ENCODE peak calls at places on chromosomes 12 and 14, in ten cellular contexts. Z is vagina, O is astrocyte of the spinal cord, F is A549, M is endodermal cell, D is WTC11, R is esophagus muscularis mucosa, X is GM12864, T is body of pancreas, G is Panc1. V is an unnamed sample.

GRCh38 chr14:92525318-92526095 is 11.9 kb downstream of the RIN3 start:
- DNase-seq in Z (no peak), O (no peak), F (no peak), M (no peak), D (no peak), R (no peak), X (no peak), T (no peak), G (no peak), V (no peak)

GRCh38 chr14:71463807-71464206 is 468.4 kb upstream of the RGS6 start:
- DNase-seq in Z (no peak), O (no peak), F (no peak), M (no peak), D (no peak), R (no peak), X (no peak), T (no peak), G (no peak), V (no peak)

GRCh38 chr12:121970901-121971300 is 50.8 kb upstream of the BCL7A start:
- DNase-seq in Z (no peak), O (no peak), F (no peak), M (peak; percentile 38), D (no peak), R (no peak), X (no peak), T (no peak), G (no peak), V (no peak)

GRCh38 chr14:61477845-61478438 is 156.6 kb downstream of the PRKCH start:
- DNase-seq in Z (peak; percentile 88), O (no peak), F (peak; percentile 70), M (no peak), D (no peak), R (no peak), X (no peak), T (peak; percentile 94), G (no peak), V (no peak)

GRCh38 chr12:26247873-26248272 is 52.5 kb downstream of the SSPN start:
- DNase-seq in Z (no peak), O (no peak), F (no peak), M (no peak), D (no peak), R (no peak), X (no peak), T (no peak), G (no peak), V (no peak)

GRCh38 chr14:76782885-76783566 is 21.8 kb downstream of the VASH1 start:
- DNase-seq in Z (peak; percentile 74), O (peak; percentile 29), F (no peak), M (peak; percentile 75), D (no peak), R (peak; percentile 86), X (no peak), T (no peak), G (no peak), V (no peak)

GRCh38 chr14:54784657-54785056 is 118.0 kb downstream of the GCH1 start:
- DNase-seq in Z (no peak), O (no peak), F (no peak), M (no peak), D (no peak), R (no peak), X (no peak), T (no peak), G (no peak), V (no peak)

GRCh38 chr12:108194585-108194984 is 65.5 kb downstream of the WSCD2 start:
- DNase-seq in Z (no peak), O (no peak), F (no peak), M (no peak), D (no peak), R (no peak), X (no peak), T (no peak), G (no peak), V (peak; percentile 21)

GRCh38 chr14:64364907-64365306 is 23.2 kb upstream of the MTHFD1 start:
- DNase-seq in Z (no peak), O (peak; percentile 26), F (no peak), M (no peak), D (no peak), R (no peak), X (no peak), T (no peak), G (no peak), V (no peak)

GRCh38 chr14:77311217-77311616 is 9.5 kb downstream of the POMT2 start:
- DNase-seq in Z (no peak), O (no peak), F (no peak), M (no peak), D (no peak), R (no peak), X (no peak), T (no peak), G (no peak), V (no peak)

GRCh38 chr14:29518335-29518734 is 409.3 kb downstream of the PRKD1 start:
- DNase-seq in Z (no peak), O (peak; percentile 19), F (no peak), M (no peak), D (no peak), R (no peak), X (no peak), T (no peak), G (no peak), V (no peak)

GRCh38 chr12:124188561-124189405 is 106.1 kb upstream of the RFLNA start:
- DNase-seq in Z (no peak), O (no peak), F (no peak), M (no peak), D (no peak), R (no peak), X (no peak), T (peak; percentile 10), G (no peak), V (peak; percentile 22)

DNA sequence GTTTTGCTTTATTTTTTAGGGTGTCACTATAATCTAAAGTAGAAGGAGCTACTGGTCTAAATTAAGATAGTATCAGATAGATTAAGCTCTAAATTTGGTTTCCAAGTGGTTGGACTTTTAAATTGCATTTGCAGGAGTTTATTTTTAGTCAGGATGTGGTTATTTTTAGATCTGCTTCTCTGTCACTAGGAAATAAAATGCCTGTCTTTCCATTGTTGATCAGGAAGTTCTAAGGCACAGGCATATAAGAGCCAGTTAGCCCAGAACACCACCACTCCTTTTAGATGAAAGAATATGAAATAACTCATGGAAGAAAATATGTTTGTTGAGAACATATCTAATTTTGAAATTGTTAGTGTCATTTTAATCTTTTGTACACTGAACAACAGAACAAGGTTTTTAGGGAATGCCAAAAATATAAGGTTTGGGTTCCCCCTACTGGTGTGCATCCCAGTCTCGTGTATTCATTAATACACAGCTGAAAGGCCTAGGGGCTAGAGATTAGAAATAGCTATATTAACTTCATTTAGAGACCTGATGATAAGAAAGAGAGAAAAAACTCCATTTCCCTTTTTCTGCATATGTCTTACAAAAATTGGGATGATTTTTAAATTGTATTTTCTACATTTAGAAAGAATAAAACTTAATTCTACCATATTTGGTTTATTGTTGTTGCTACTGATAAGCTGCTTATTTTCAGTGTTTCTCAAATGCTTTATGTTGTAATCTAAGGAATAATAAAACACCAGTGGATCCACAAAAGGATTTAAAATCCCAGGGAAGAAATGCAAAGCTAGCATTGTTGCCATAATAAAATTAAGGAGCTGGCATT is 67.2 kb downstream of the RIC8B start:
- DNase-seq in Z (no peak), O (peak; percentile 59), F (peak; percentile 59), M (peak; percentile 66), D (no peak), R (no peak), X (peak; percentile 5), T (peak; percentile 52), G (no peak), V (peak; percentile 32)
- TF ChIP-seq CTCF in Z (peak; percentile 48), O (peak; percentile 64), F (peak; percentile 90), M (peak; percentile 84), D (peak; percentile 17), R (peak; percentile 54), X (peak; percentile 34), T (peak; percentile 61), G (peak; percentile 65), V (peak; percentile 36)

GRCh38 chr14:79861111-79861510 is 350.2 kb downstream of the DIO2 start:
- DNase-seq in Z (no peak), O (no peak), F (peak; percentile 7), M (peak; percentile 71), D (no peak), R (no peak), X (no peak), T (no peak), G (no peak), V (peak; percentile 9)
- TF ChIP-seq CTCF in Z (no peak), O (no peak), F (no peak), M (peak; percentile 69), D (peak; percentile 25), R (no peak), X (no peak), T (no peak), G (no peak), V (peak; percentile 15)

GRCh38 chr12:113726254-113726819 is 239.8 kb downstream of the RBM19 start:
- DNase-seq in Z (no peak), O (no peak), F (no peak), M (no peak), D (no peak), R (no peak), X (no peak), T (no peak), G (no peak), V (no peak)
- TF ChIP-seq CTCF in Z (no peak), O (no peak), F (no peak), M (no peak), D (no peak), R (no peak), X (no peak), T (no peak), G (no peak), V (no peak)

GRCh38 chr14:34875031-34875922 is at the start of gene BAZ1A:
- DNase-seq in Z (peak; percentile 88), O (peak; percentile 91), F (peak; percentile 90), M (peak; percentile 87), D (no peak), R (peak; percentile 92), X (peak; percentile 52), T (peak; percentile 67), G (no peak), V (no peak)

GRCh38 chr14:34872822-34873590 is 2.2 kb downstream of the BAZ1A start:
- DNase-seq in Z (no peak), O (peak; percentile 53), F (peak; percentile 3), M (no peak), D (no peak), R (no peak), X (peak; percentile 21), T (peak; percentile 24), G (peak; percentile 47), V (no peak)

GRCh38 chr14:34873591-34874385 is 1.4 kb downstream of the BAZ1A start:
- DNase-seq in Z (peak; percentile 95), O (peak; percentile 71), F (peak; percentile 81), M (peak; percentile 91), D (peak; percentile 78), R (peak; percentile 97), X (peak; percentile 73), T (peak; percentile 78), G (no peak), V (peak; percentile 64)

DNA sequence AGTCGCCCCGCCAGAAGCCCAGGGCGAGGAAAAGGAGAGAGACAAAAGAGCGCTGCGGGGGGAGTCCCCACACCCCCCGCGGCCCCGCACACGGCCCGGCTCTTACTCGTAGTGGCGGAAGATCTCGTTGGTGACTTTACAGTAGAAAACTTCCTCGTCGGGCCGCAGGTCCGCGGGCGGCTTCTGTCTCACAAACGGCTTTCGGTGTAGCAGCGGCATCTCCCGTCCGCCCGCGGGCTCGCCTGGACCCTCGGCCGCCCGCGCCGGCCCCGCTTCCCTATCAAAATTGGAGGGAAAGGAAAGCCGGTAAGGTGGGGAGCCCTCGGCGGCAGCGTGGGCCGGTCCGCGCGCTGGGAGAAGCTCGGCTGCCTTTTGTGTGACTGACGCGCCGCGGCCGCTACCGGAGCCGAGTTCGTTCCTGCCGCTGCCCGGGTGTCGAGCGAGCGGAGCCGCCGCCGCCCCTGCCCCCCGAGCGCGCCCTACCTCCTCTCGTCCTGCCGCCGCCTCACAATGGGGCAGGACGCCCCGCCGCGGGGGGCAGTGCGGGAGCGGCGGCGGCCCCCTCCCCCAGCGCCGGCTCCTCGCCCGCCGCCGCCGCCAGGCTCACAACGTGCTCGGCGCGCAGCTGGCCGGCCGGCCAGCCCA is 652 bp downstream of the BAZ1A start:
- DNase-seq in Z (no peak), O (peak; percentile 67), F (peak; percentile 68), M (peak; percentile 84), D (peak; percentile 63), R (no peak), X (no peak), T (peak; percentile 58), G (no peak), V (peak; percentile 64)
- TF ChIP-seq CTCF in Z (no peak), O (peak; percentile 12), F (no peak), M (no peak), D (no peak), R (no peak), X (no peak), T (no peak), G (peak; percentile 12), V (no peak)